ENCODE peak calls at places on chromosomes 12 and 14, in five cellular contexts. Q is naive thymus-derived CD4-positive, alpha-beta T cell; M is CD8-positive, alpha-beta memory T cell; C is GM12865; U is fibroblast of mammary gland. E is an unnamed sample.
A peak's percentile ranks its signal among the peaks of the same experiment; 100 is the strongest.

GRCh38 chr12:11906284-11906935 is 164.3 kb upstream of the BCL2L14 start:
- DNase-seq in Q (no peak), M (no peak), C (peak; percentile 71), U (peak; percentile 8), E (no peak)

GRCh38 chr12:5884285-5884684 is 60.8 kb downstream of the ANO2 start:
- DNase-seq in Q (no peak), M (no peak), C (no peak), U (no peak), E (no peak)

GRCh38 chr12:120925740-120926563 is 21.8 kb upstream of the SPPL3 start:
- DNase-seq in Q (no peak), M (no peak), C (no peak), U (no peak), E (no peak)

GRCh38 chr12:3700861-3701260 is 52.0 kb downstream of the CRACR2A start:
- DNase-seq in Q (no peak), M (no peak), C (no peak), U (peak; percentile 76), E (no peak)

GRCh38 chr12:70617450-70617849 is 19.8 kb downstream of the PTPRB start:
- DNase-seq in Q (no peak), M (no peak), C (no peak), U (no peak), E (no peak)

GRCh38 chr12:68831272-68831671 is 23.3 kb downstream of the MDM2 start:
- DNase-seq in Q (no peak), M (no peak), C (no peak), U (no peak), E (no peak)

GRCh38 chr12:131499160-131499863 is 211.6 kb upstream of the SFSWAP start:
- DNase-seq in Q (no peak), M (no peak), C (no peak), U (no peak), E (no peak)

GRCh38 chr12:25051583-25052190 is 102.8 kb upstream of the BCAT1 start:
- DNase-seq in Q (peak; percentile 15), M (peak; percentile 25), C (peak; percentile 88), U (no peak), E (no peak)

GRCh38 chr12:62930546-62931425 is 4.2 kb downstream of the PPM1H start:
- DNase-seq in Q (no peak), M (no peak), C (no peak), U (no peak), E (no peak)

GRCh38 chr14:71541271-71541670 is 391.0 kb upstream of the RGS6 start:
- DNase-seq in Q (no peak), M (no peak), C (no peak), U (no peak), E (no peak)

GRCh38 chr12:42887657-42888056 is 298.1 kb upstream of the PRICKLE1 start:
- DNase-seq in Q (no peak), M (no peak), C (no peak), U (no peak), E (no peak)

GRCh38 chr14:106808458-106808857 is 1282.1 kb downstream of the TMEM121 start:
- DNase-seq in Q (no peak), M (no peak), C (no peak), U (no peak), E (no peak)

GRCh38 chr12:68435816-68436215 is 103.7 kb upstream of the MDM1 start:
- DNase-seq in Q (no peak), M (no peak), C (no peak), U (no peak), E (no peak)

GRCh38 chr14:92277031-92277430 is 45.9 kb upstream of the SLC24A4 start:
- DNase-seq in Q (no peak), M (no peak), C (no peak), U (no peak), E (no peak)

GRCh38 chr14:82422186-82422585 is 888.5 kb upstream of the SEL1L start:
- DNase-seq in Q (no peak), M (no peak), C (no peak), U (no peak), E (no peak)

GRCh38 chr12:105235299-105235746 is 651 bp downstream of the APPL2 start:
- DNase-seq in Q (no peak), M (no peak), C (no peak), U (peak; percentile 38), E (no peak)

GRCh38 chr12:1989111-1989510 is 15.1 kb downstream of the DCP1B start:
- DNase-seq in Q (no peak), M (no peak), C (no peak), U (no peak), E (no peak)

GRCh38 chr12:109833307-109834189 is at the start of gene TRPV4:
- DNase-seq in Q (no peak), M (no peak), C (no peak), U (peak; percentile 14), E (no peak)

GRCh38 chr12:7917392-7918267 is 18.4 kb downstream of the SLC2A3 start:
- DNase-seq in Q (no peak), M (no peak), C (no peak), U (peak; percentile 32), E (no peak)

GRCh38 chr14:44756577-44756976 is 205.2 kb downstream of the KLHL28 start:
- DNase-seq in Q (no peak), M (no peak), C (no peak), U (no peak), E (no peak)

GRCh38 chr12:80443974-80444666 is at the start of gene PTPRQ:
- DNase-seq in Q (no peak), M (no peak), C (no peak), U (peak; percentile 70), E (no peak)

GRCh38 chr12:26338574-26339572 is 143.5 kb downstream of the SSPN start:
- DNase-seq in Q (no peak), M (no peak), C (no peak), U (peak; percentile 56), E (no peak)

GRCh38 chr14:59600211-59600945 is 23.8 kb upstream of the CCDC175 start:
- DNase-seq in Q (no peak), M (no peak), C (no peak), U (no peak), E (no peak)

GRCh38 chr12:45343269-45344051 is 127.6 kb downstream of the ANO6 start:
- DNase-seq in Q (no peak), M (no peak), C (no peak), U (peak; percentile 64), E (no peak)

GRCh38 chr14:104118006-104118844 is 20.2 kb upstream of the KIF26A start:
- DNase-seq in Q (no peak), M (no peak), C (no peak), U (no peak), E (no peak)

GRCh38 chr12:90253674-90254181 is 545.1 kb upstream of the ATP2B1 start:
- DNase-seq in Q (peak; percentile 7), M (no peak), C (peak; percentile 92), U (peak; percentile 82), E (peak; percentile 51)

GRCh38 chr12:45727994-45728624 is 1.4 kb upstream of the ARID2 start:
- DNase-seq in Q (no peak), M (no peak), C (no peak), U (no peak), E (no peak)

GRCh38 chr12:46360908-46361666 is 11.5 kb downstream of the SLC38A2 start:
- DNase-seq in Q (no peak), M (no peak), C (peak; percentile 72), U (no peak), E (no peak)

GRCh38 chr14:103393687-103394626 is 8.7 kb downstream of the MARK3 start:
- DNase-seq in Q (no peak), M (no peak), C (peak; percentile 42), U (peak; percentile 65), E (no peak)

GRCh38 chr14:94867931-94868597 is 98.2 kb upstream of the GSC start:
- DNase-seq in Q (no peak), M (no peak), C (no peak), U (peak; percentile 52), E (no peak)

GRCh38 chr12:49806321-49806813 is 21.8 kb downstream of the NCKAP5L start:
- DNase-seq in Q (no peak), M (no peak), C (no peak), U (no peak), E (no peak)

GRCh38 chr12:89933911-89934310 is 225.3 kb upstream of the ATP2B1 start:
- DNase-seq in Q (no peak), M (no peak), C (no peak), U (no peak), E (no peak)

GRCh38 chr14:91416744-91417133 is 881 bp downstream of the CCDC88C start:
- DNase-seq in Q (no peak), M (no peak), C (peak; percentile 64), U (no peak), E (no peak)

GRCh38 chr14:22973217-22974032 is 8.9 kb downstream of the AJUBA start:
- DNase-seq in Q (no peak), M (no peak), C (peak; percentile 68), U (peak; percentile 74), E (no peak)

GRCh38 chr12:124191024-124191359 is 103.9 kb upstream of the RFLNA start:
- DNase-seq in Q (no peak), M (no peak), C (peak; percentile 13), U (peak; percentile 18), E (no peak)

GRCh38 chr12:1691123-1692007 is 495 bp downstream of the ADIPOR2 start:
- DNase-seq in Q (peak; percentile 26), M (peak; percentile 9), C (peak; percentile 60), U (no peak), E (no peak)

E was measured in thoracic aorta.